ENCODE peak calls at places on chromosomes 3 and 15, in eight cellular contexts. P, N, R, H, W, F, Z and Y are unnamed samples. For H3K27me3, the result is how much of the 10 kb centered on the place peaks cover.

GRCh38 chr3:72830452-72831217 is 17.6 kb downstream of the SHQ1 start:
- DNase-seq in W (no peak), F (no peak), Z (no peak), N (no peak), H (no peak), R (no peak), P (no peak), Y (no peak)

GRCh38 chr3:129829640-129830039 is 63.9 kb downstream of the TMCC1 start:
- DNase-seq in R (peak), W (no peak), F (no peak), N (peak), Z (peak), H (peak), P (peak), Y (no peak)

GRCh38 chr3:78839710-78840109 is 928.1 kb downstream of the ROBO1 start:
- DNase-seq in Z (no peak), R (no peak), F (no peak), P (no peak), W (no peak), N (peak), H (no peak), Y (no peak)

GRCh38 chr3:86673981-86674380 is 317.0 kb downstream of the VGLL3 start:
- DNase-seq in W (no peak), Z (no peak), R (no peak), N (no peak), F (no peak), H (no peak), P (no peak), Y (no peak)

GRCh38 chr3:84074767-84075166 is 884.0 kb upstream of the CADM2 start:
- DNase-seq in N (no peak), Z (no peak), F (no peak), W (no peak), P (no peak), H (no peak), R (no peak), Y (no peak)

GRCh38 chr15:26624128-26624527 is 148.7 kb downstream of the GABRB3 start:
- DNase-seq in P (no peak), W (no peak), N (no peak), F (no peak), H (no peak), R (no peak), Z (no peak), Y (no peak)

GRCh38 chr3:151875759-151876158 is 2.3 kb downstream of the SUCNR1 start:
- DNase-seq in R (no peak), H (no peak), Z (peak), P (no peak), W (no peak), F (no peak), N (no peak), Y (no peak)

GRCh38 chr3:150319900-150320299 is 88.2 kb upstream of the TSC22D2 start:
- DNase-seq in R (peak), F (no peak), N (peak), P (no peak), Z (no peak), W (no peak), H (no peak), Y (no peak)

GRCh38 chr3:195209836-195210551 is 61.0 kb downstream of the XXYLT1 start:
- DNase-seq in P (no peak), Z (no peak), W (no peak), R (no peak), F (peak), N (peak), H (no peak), Y (no peak)

GRCh38 chr3:165837058-165837525 is at the start of gene BCHE:
- DNase-seq in Z (no peak), W (no peak), H (no peak), P (no peak), R (no peak), N (peak), F (peak), Y (no peak)

GRCh38 chr3:53377794-53378193 is 30.5 kb upstream of the DCP1A start:
- DNase-seq in Z (no peak), H (no peak), P (no peak), F (no peak), R (no peak), N (no peak), W (no peak), Y (no peak)

GRCh38 chr3:38029400-38030125 is at the start of gene PLCD1:
- DNase-seq in R (no peak), Z (peak), H (peak), W (peak), P (peak), N (peak), F (peak), Y (peak)

GRCh38 chr3:29937185-29937584 is 656.3 kb downstream of the RBMS3 start:
- DNase-seq in W (no peak), R (no peak), Z (no peak), F (no peak), H (no peak), N (peak), P (no peak), Y (no peak)

GRCh38 chr3:103082501-103082900 is 647.7 kb downstream of the ZPLD1 start:
- DNase-seq in N (no peak), Z (no peak), W (no peak), F (no peak), R (no peak), P (no peak), H (no peak), Y (no peak)

GRCh38 chr15:81263477-81263876 is 60.5 kb downstream of the STARD5 start:
- DNase-seq in H (no peak), P (no peak), Z (no peak), F (no peak), W (no peak), R (no peak), N (no peak), Y (no peak)

GRCh38 chr3:67006460-67006859 is 8.4 kb downstream of the KBTBD8 start:
- DNase-seq in W (no peak), P (no peak), F (no peak), N (no peak), Z (no peak), H (no peak), R (no peak), Y (no peak)

GRCh38 chr3:176896640-176897039 is 300.6 kb downstream of the TBL1XR1 start:
- DNase-seq in H (no peak), N (no peak), W (no peak), Z (no peak), F (no peak), R (no peak), P (no peak), Y (no peak)

GRCh38 chr3:5840091-5840490 is 652.6 kb downstream of the EDEM1 start:
- DNase-seq in H (no peak), F (no peak), Z (no peak), R (no peak), N (no peak), W (no peak), P (no peak), Y (no peak)

GRCh38 chr3:33218446-33219174 is at the start of gene SUSD5:
- DNase-seq in W (no peak), R (no peak), N (peak), P (no peak), F (no peak), Z (no peak), H (no peak), Y (no peak)

GRCh38 chr3:50950591-50950990 is 275.9 kb downstream of the DOCK3 start:
- DNase-seq in F (no peak), R (no peak), H (no peak), W (no peak), P (no peak), N (no peak), Z (no peak), Y (no peak)

GRCh38 chr3:35659808-35660207 is 20.5 kb downstream of the ARPP21 start:
- DNase-seq in N (no peak), P (peak), R (no peak), F (no peak), W (no peak), H (peak), Z (no peak), Y (no peak)

GRCh38 chr15:49421991-49422390 is 1.1 kb upstream of the FGF7 start:
- DNase-seq in N (peak), H (peak), W (peak), Z (peak), P (no peak), F (peak), R (peak), Y (peak)

GRCh38 chr3:40047406-40047805 is 238.0 kb downstream of the MYRIP start:
- DNase-seq in W (no peak), N (no peak), F (no peak), H (no peak), Z (no peak), R (no peak), P (no peak), Y (no peak)

GRCh38 chr15:94230886-94231727 is at the start of gene MCTP2:
- DNase-seq in R (peak), Z (no peak), P (peak), F (peak), H (peak), W (peak), N (peak), Y (peak)

GRCh38 chr15:31230630-31231485 is 95.8 kb upstream of the KLF13 start:
- DNase-seq in H (peak), F (no peak), N (no peak), Z (no peak), P (no peak), W (no peak), R (no peak), Y (peak)

GRCh38 chr15:42796955-42797779 is 60.2 kb upstream of the CDAN1 start:
- DNase-seq in F (no peak), N (peak), H (no peak), W (no peak), R (no peak), Z (no peak), P (no peak), Y (no peak)

GRCh38 chr15:77486542-77487478 is 66.1 kb downstream of the HMG20A start:
- DNase-seq in Z (no peak), P (no peak), N (no peak), H (no peak), R (no peak), W (no peak), F (no peak), Y (no peak)

GRCh38 chr3:189621948-189622603 is 9.1 kb upstream of the TP63 start:
- DNase-seq in Z (no peak), R (no peak), P (no peak), H (no peak), W (no peak), F (no peak), N (no peak), Y (no peak)

GRCh38 chr15:81506936-81507335 is 132.9 kb upstream of the TMC3 start:
- DNase-seq in H (no peak), W (no peak), P (no peak), N (no peak), Z (no peak), F (no peak), R (no peak), Y (no peak)

GRCh38 chr3:14524920-14525660 is 15.1 kb downstream of the GRIP2 start:
- DNase-seq in W (no peak), P (no peak), F (peak), N (no peak), Z (no peak), R (no peak), H (no peak), Y (peak)

GRCh38 chr3:152364237-152364636 is 95.5 kb downstream of the MBNL1 start:
- DNase-seq in N (no peak), W (no peak), Z (no peak), R (no peak), P (no peak), H (no peak), F (no peak), Y (no peak)

GRCh38 chr15:73174171-73174570 is 121.9 kb downstream of the NEO1 start:
- DNase-seq in F (no peak), Z (no peak), H (no peak), R (no peak), P (no peak), W (no peak), N (no peak), Y (no peak)

GRCh38 chr3:177802151-177802900 is 605.0 kb upstream of the TBL1XR1 start:
- DNase-seq in Z (no peak), N (no peak), H (no peak), R (no peak), P (no peak), W (no peak), F (no peak), Y (no peak)

DNA sequence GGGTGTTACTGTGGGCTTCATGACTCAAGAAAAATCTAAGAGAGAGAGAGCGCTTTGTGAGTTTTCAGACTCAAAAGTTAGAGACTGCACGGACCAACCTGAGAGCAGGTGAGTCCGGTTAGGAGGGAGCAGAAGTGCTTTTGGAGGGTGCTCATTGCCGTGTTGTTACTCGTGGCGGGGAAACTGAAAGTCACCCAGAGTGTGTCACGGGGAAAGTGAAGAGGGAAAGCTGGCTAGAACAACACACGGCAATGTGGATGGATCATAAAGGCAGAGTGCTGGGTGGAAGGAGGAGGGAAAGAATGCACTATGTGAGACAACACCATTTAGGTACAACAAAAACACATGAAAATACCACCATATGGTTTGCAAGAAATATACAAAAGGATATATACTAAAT is 112.3 kb downstream of the BDH1 start:
- DNase-seq in H (no peak), Z (no peak), W (no peak), R (no peak), P (no peak), F (no peak), N (no peak), Y (no peak)
- H3K27me3 ChIP-seq in H (under half), Z (under half), W (under half), R (under half), P (under half), F (under half), N (under half), Y (under half)

DNA sequence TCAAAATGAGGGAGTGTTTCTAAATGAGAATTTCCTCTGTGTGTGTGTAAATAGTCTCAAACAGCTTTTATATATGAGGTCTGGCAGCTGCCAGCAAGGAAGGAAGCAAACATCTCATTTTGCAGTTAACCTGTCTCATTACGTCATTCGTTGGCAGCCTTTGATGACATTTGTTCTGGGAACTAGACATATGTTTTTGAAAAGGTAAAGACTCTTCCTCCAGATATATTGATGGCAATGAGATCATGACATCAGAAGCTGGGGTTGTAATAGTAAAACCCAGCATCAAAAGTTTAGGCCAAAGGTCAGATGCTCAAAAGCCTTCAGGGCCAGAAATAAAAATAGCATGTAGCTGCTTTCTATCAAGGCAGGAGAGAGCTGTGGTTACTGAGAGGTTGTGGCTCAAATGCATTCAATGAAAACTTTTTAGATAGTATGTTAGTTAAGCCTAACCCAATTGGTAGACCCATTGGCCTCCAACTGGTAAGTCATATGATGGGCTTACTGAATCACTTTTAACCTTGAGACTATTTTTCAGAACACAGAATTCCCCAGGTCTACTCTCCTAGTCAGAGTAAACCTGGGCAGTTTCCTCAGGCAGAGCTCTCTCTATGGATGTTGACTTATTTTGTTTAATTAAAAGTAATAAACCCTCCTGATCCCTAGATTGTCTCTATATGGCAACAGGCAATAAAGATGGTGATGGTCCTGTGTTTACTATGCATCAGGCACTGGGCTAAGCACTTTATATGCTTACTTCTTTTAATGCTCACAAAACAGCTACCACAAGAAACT is 386.5 kb upstream of the CFAP20DC start:
- DNase-seq in W (no peak), P (peak), N (no peak), Z (no peak), R (no peak), H (no peak), F (no peak), Y (no peak)
- TF ChIP-seq POLR2AphosphoS5 in W (no peak), P (no peak), N (no peak), Z (no peak), R (no peak), H (peak), F (no peak), Y (no peak)

GRCh38 chr3:141860766-141861513 is 15.5 kb upstream of the ATP1B3 start:
- DNase-seq in F (no peak), W (no peak), R (no peak), P (no peak), Z (peak), N (peak), H (no peak), Y (no peak)

GRCh38 chr3:141863497-141863896 is 12.9 kb upstream of the ATP1B3 start:
- DNase-seq in H (no peak), P (no peak), R (no peak), W (no peak), N (peak), F (no peak), Z (no peak), Y (no peak)

GRCh38 chr3:141860086-141860669 is 16.3 kb upstream of the ATP1B3 start:
- DNase-seq in R (no peak), W (no peak), N (peak), P (no peak), Z (no peak), H (no peak), F (no peak), Y (no peak)

GRCh38 chr3:141859651-141860050 is 16.8 kb upstream of the ATP1B3 start:
- DNase-seq in F (no peak), N (no peak), W (no peak), R (no peak), P (no peak), Z (no peak), H (peak), Y (no peak)

DNA sequence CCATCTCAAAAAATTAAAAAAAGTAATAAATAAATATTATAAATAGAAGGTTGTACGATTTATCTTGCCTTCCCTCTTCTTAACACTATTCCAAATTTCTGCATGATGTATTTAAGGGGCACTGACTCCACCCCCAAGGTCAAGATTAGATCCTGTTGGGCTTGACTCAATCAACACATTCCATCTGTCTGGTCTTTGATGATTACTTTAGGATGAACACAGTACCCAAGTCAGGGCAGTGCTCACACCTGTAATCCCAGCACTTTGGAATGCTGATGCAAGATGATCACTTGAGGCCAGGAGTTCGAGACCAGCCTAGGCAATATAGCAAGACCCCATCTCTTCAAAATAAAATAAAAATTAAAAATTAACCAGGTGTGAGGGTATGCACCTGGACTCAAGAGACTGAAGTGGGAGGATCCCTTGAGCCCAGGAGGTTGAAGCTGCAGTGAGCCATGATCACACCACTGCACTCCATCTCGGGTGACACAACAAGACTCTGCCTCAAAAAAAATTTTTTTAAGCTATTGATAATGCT is 14.1 kb upstream of the ATP1B3 start:
- DNase-seq in W (no peak), F (no peak), H (no peak), Z (no peak), R (no peak), N (no peak), P (no peak), Y (no peak)
- TF ChIP-seq POLR2A in W (no peak), F (no peak), H (no peak), Z (no peak), R (no peak), N (no peak), P (no peak), Y (no peak)

GRCh38 chr3:46299608-46300460 is 54.1 kb upstream of the CCR2 start:
- DNase-seq in W (no peak), Z (no peak), N (no peak), F (no peak), R (no peak), P (no peak), H (no peak), Y (no peak)
- H3K27me3 ChIP-seq in W (under half), Z (under half), N (under half), F (under half), R (under half), P (under half), H (under half), Y (under half)

DNA sequence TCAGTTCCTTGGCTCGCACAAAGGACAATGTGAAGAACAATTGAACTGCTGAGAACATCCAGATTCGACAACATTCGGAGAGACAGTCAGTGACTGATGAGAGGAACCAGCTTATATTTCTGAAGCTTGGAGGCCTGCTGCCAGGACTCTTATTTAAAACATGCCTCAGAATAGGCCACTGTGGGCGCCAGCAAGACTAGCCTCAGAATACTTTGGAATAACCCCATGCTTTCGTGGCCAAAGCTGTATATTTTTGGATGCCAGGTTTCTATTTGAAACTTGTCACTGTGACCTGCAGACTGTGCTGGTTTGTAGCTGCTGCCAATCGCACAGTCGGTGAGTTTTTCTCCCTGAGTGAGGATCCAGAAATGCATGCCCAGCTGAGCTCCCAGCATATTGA is 129.9 kb upstream of the UBE3A start:
- DNase-seq in N (no peak), H (no peak), R (no peak), F (peak), P (no peak), W (no peak), Z (no peak), Y (no peak)
- TF ChIP-seq POLR2AphosphoS5 in N (no peak), H (no peak), R (no peak), F (peak), P (no peak), W (no peak), Z (no peak), Y (no peak)

GRCh38 chr15:59656935-59657634 is at the start of gene GTF2A2:
- DNase-seq in H (peak), F (peak), R (peak), P (peak), N (peak), W (peak), Z (peak), Y (peak)
- TF ChIP-seq POLR2A in H (peak), F (peak), R (peak), P (peak), N (peak), W (no peak), Z (peak), Y (no peak)